ENCODE peak calls at places on chromosomes 5 and 9, in four cellular contexts. M is SJSA1, N is sigmoid colon, O is mesenchymal stem cell. G is an unnamed sample.

GRCh38 chr9:16337322-16338029 is 533.0 kb downstream of the BNC2 start:
- DNase-seq in M (peak; percentile 43), N (no peak), O (peak; percentile 78), G (peak; percentile 90)

GRCh38 chr5:37086466-37087178 is 162.6 kb downstream of the CPLANE1 start:
- DNase-seq in M (peak; percentile 64), N (no peak), O (peak; percentile 88), G (peak; percentile 71)

GRCh38 chr9:98935064-98935463 is 8.6 kb upstream of the COL15A1 start:
- DNase-seq in M (no peak), N (no peak), O (no peak), G (no peak)

GRCh38 chr9:129252937-129253819 is 75.1 kb upstream of the IER5L start:
- DNase-seq in M (no peak), N (no peak), O (no peak), G (no peak)

GRCh38 chr5:79227484-79227995 is 8.4 kb upstream of the JMY start:
- DNase-seq in M (no peak), N (no peak), O (no peak), G (no peak)

GRCh38 chr5:94893404-94894145 is 275.1 kb downstream of the SLF1 start:
- DNase-seq in M (no peak), N (no peak), O (peak; percentile 11), G (no peak)

GRCh38 chr9:14633148-14633547 is 60.1 kb downstream of the ZDHHC21 start:
- DNase-seq in M (no peak), N (no peak), O (no peak), G (no peak)

GRCh38 chr5:39194466-39195136 is 24.8 kb downstream of the FYB1 start:
- DNase-seq in M (no peak), N (no peak), O (peak; percentile 72), G (peak; percentile 95)

GRCh38 chr9:110161940-110162339 is 46.0 kb downstream of the C9orf152 start:
- DNase-seq in M (no peak), N (no peak), O (no peak), G (no peak)

GRCh38 chr5:180332861-180333260 is 20.3 kb downstream of the GFPT2 start:
- DNase-seq in M (peak; percentile 61), N (no peak), O (no peak), G (no peak)

GRCh38 chr9:38022995-38023394 is 46.0 kb downstream of the SHB start:
- DNase-seq in M (no peak), N (no peak), O (no peak), G (no peak)

GRCh38 chr5:157612071-157612476 is 36.5 kb upstream of the ADAM19 start:
- DNase-seq in M (no peak), N (no peak), O (no peak), G (no peak)

GRCh38 chr9:37943329-37944265 is 39.7 kb upstream of the SLC25A51 start:
- DNase-seq in M (peak; percentile 59), N (no peak), O (peak; percentile 88), G (peak; percentile 75)

GRCh38 chr5:38029431-38030065 is 189.7 kb upstream of the GDNF start:
- DNase-seq in M (no peak), N (no peak), O (no peak), G (no peak)

GRCh38 chr9:129235931-129236331 is 57.9 kb upstream of the IER5L start:
- DNase-seq in M (no peak), N (no peak), O (no peak), G (no peak)

GRCh38 chr9:100216178-100216787 is 117.2 kb downstream of the INVS start:
- DNase-seq in M (no peak), N (no peak), O (peak; percentile 38), G (peak; percentile 57)

GRCh38 chr5:91049800-91050199 is 333.3 kb downstream of the ARRDC3 start:
- DNase-seq in M (no peak), N (no peak), O (peak; percentile 40), G (peak; percentile 28)

GRCh38 chr9:109014267-109015025 is 1.1 kb upstream of the CTNNAL1 start:
- DNase-seq in M (no peak), N (no peak), O (peak; percentile 84), G (peak; percentile 64)

GRCh38 chr9:94772654-94773303 is 46.3 kb downstream of the AOPEP start:
- DNase-seq in M (peak; percentile 74), N (no peak), O (peak; percentile 64), G (peak; percentile 7)

GRCh38 chr9:130356033-130356432 is 88.7 kb upstream of the ASS1 start:
- DNase-seq in M (no peak), N (no peak), O (no peak), G (no peak)

GRCh38 chr9:101463397-101463796 is 27.8 kb upstream of the ALDOB start:
- DNase-seq in M (peak; percentile 25), N (no peak), O (no peak), G (peak; percentile 22)

GRCh38 chr5:34762321-34762871 is 76.6 kb upstream of the TTC23L start:
- DNase-seq in M (peak; percentile 18), N (no peak), O (peak; percentile 87), G (no peak)

GRCh38 chr9:127903557-127904475 is 4.4 kb upstream of the ST6GALNAC6 start:
- DNase-seq in M (peak; percentile 95), N (peak; percentile 84), O (peak; percentile 51), G (no peak)

GRCh38 chr5:16863380-16864007 is 72.6 kb downstream of the MYO10 start:
- DNase-seq in M (peak; percentile 46), N (no peak), O (no peak), G (no peak)

GRCh38 chr5:136677219-136677618 is 311.9 kb upstream of the TRPC7 start:
- DNase-seq in M (no peak), N (no peak), O (peak; percentile 72), G (peak; percentile 1)

GRCh38 chr9:124786881-124787573 is 10.1 kb downstream of the OLFML2A start:
- DNase-seq in M (no peak), N (peak; percentile 54), O (no peak), G (no peak)

GRCh38 chr5:62596691-62597090 is 18.1 kb downstream of the LRRC70 start:
- DNase-seq in M (no peak), N (no peak), O (no peak), G (no peak)

GRCh38 chr9:76366275-76366674 is 28.0 kb downstream of the RFK start:
- DNase-seq in M (no peak), N (no peak), O (no peak), G (no peak)

GRCh38 chr5:154966081-154966841 is 25.4 kb downstream of the MRPL22 start:
- DNase-seq in M (no peak), N (no peak), O (no peak), G (no peak)

GRCh38 chr5:59079622-59080620 is 497.0 kb downstream of the RAB3C start:
- DNase-seq in M (no peak), N (peak; percentile 73), O (peak; percentile 99), G (peak; percentile 97)

GRCh38 chr9:137084526-137084925 is 2.3 kb upstream of the MAN1B1 start:
- DNase-seq in M (no peak), N (peak; percentile 63), O (no peak), G (no peak)
- H3K4me3 ChIP-seq in M (no peak overlapping the region), N (no peak overlapping the region), O (no peak overlapping the region), G (no peak overlapping the region)

GRCh38 chr9:92292338-92293074 is 991 bp downstream of the IARS1 start:
- DNase-seq in M (no peak), N (no peak), O (peak; percentile 50), G (no peak)
- H3K27ac ChIP-seq in M (peak overlapping the region; percentile 81), N (peak overlapping the region; percentile 79), O (no peak overlapping the region), G (peak overlapping the region; percentile 85)

DNA sequence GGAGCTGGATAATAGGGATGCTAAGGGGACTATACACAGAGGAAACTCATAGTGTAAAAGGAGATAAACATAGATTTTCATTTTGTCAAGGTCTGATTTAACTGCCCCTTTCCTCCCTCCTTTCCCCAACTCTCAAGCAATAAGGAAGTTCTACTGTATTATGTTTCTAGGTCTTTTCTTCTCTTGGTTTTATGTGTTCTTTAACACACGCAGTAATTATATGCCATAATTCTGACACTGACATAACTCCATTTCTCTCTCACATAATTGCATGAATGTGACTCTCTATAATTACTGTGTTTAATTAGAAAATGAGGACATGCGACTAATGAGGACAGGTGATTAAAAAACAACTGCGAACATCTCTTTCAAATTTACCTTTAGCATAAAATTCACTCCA is 18.8 kb upstream of the PRELID2 start:
- DNase-seq in M (no peak), N (no peak), O (no peak), G (no peak)
- H3K4me3 ChIP-seq in M (no peak overlapping the region), N (no peak overlapping the region), O (no peak overlapping the region), G (no peak overlapping the region)

GRCh38 chr5:145991044-145991575 is 54.7 kb downstream of the SH3RF2 start:
- DNase-seq in M (no peak), N (no peak), O (no peak), G (peak; percentile 45)

GRCh38 chr5:145990077-145990653 is 53.8 kb downstream of the SH3RF2 start:
- DNase-seq in M (no peak), N (no peak), O (no peak), G (no peak)

GRCh38 chr5:145989428-145989827 is 53.0 kb downstream of the SH3RF2 start:
- DNase-seq in M (no peak), N (no peak), O (no peak), G (peak; percentile 22)

GRCh38 chr5:145987871-145988270 is 51.5 kb downstream of the SH3RF2 start:
- DNase-seq in M (peak; percentile 47), N (no peak), O (no peak), G (no peak)

GRCh38 chr5:145988993-145989392 is 52.6 kb downstream of the SH3RF2 start:
- DNase-seq in M (no peak), N (no peak), O (no peak), G (no peak)
- H3K27ac ChIP-seq in M (no peak overlapping the region), N (no peak overlapping the region), O (no peak overlapping the region), G (no peak overlapping the region)

GRCh38 chr9:70590264-70590646 is 175.8 kb upstream of the KLF9 start:
- DNase-seq in M (peak; percentile 33), N (no peak), O (peak; percentile 53), G (no peak)
- H3K4me3 ChIP-seq in M (no peak overlapping the region), N (no peak overlapping the region), O (peak overlapping the region; percentile 25), G (no peak overlapping the region)

GRCh38 chr5:173143567-173143966 is 764 bp upstream of the BNIP1 start:
- DNase-seq in M (no peak), N (no peak), O (no peak), G (no peak)
- H3K27ac ChIP-seq in M (no peak overlapping the region), N (no peak overlapping the region), O (no peak overlapping the region), G (no peak overlapping the region)

G was measured in brain microvascular endothelial cell.